ENCODE peak calls at places on chromosomes 11 and 22, in ten cellular contexts. G is GM12865, N is epithelial cell of esophagus, A is brain microvascular endothelial cell, I is omental fat pad, J is AG10803, Q is endothelial cell, Y is heart right ventricle, M is progenitor cell of endocrine pancreas, B is dorsolateral prefrontal cortex. O is an unnamed sample.

GRCh38 chr11:61028135-61028729 is 56.8 kb downstream of the CD6 start:
- DNase-seq in J (no peak), N (peak; percentile 39), A (no peak), I (no peak), G (peak; percentile 81), B (no peak), Q (no peak), M (no peak), Y (no peak), O (no peak)

GRCh38 chr22:31247726-31248125 is 35.6 kb downstream of the LIMK2 start:
- DNase-seq in Y (no peak), G (no peak), Q (no peak), I (no peak), M (no peak), N (no peak), A (no peak), B (no peak), J (no peak), O (no peak)

GRCh38 chr11:107669156-107669740 is 42.6 kb downstream of the SLN start:
- DNase-seq in Y (no peak), J (no peak), G (no peak), N (no peak), M (no peak), B (no peak), Q (no peak), I (no peak), A (peak; percentile 73), O (no peak)

GRCh38 chr11:34585870-34586654 is 34.8 kb upstream of the EHF start:
- DNase-seq in J (peak; percentile 59), G (peak; percentile 41), A (peak; percentile 28), N (peak; percentile 63), B (no peak), Q (no peak), I (no peak), M (no peak), Y (no peak), O (no peak)

GRCh38 chr22:49102367-49102766 is 725.3 kb downstream of the BRD1 start:
- DNase-seq in N (no peak), G (no peak), Q (no peak), A (no peak), M (no peak), I (no peak), Y (no peak), B (no peak), J (no peak), O (no peak)

GRCh38 chr11:13446444-13446843 is 16.6 kb downstream of the BTBD10 start:
- DNase-seq in J (peak; percentile 61), A (no peak), Y (no peak), I (no peak), B (no peak), M (no peak), Q (no peak), G (no peak), N (peak; percentile 34), O (no peak)

GRCh38 chr22:49608228-49608627 is 219.4 kb downstream of the BRD1 start:
- DNase-seq in A (no peak), M (no peak), Q (no peak), Y (no peak), I (no peak), J (no peak), G (no peak), B (peak; percentile 31), N (no peak), O (no peak)

GRCh38 chr11:89436071-89436470 is 55.1 kb downstream of the NOX4 start:
- DNase-seq in A (peak; percentile 15), I (no peak), M (no peak), B (no peak), Q (no peak), N (peak; percentile 84), Y (no peak), G (no peak), J (peak; percentile 65), O (no peak)

GRCh38 chr11:1082346-1082727 is 7.7 kb downstream of the MUC2 start:
- DNase-seq in A (no peak), M (no peak), Y (no peak), B (peak; percentile 32), G (no peak), Q (no peak), N (no peak), J (no peak), I (no peak), O (peak; percentile 11)

GRCh38 chr11:34633990-34634725 is 13.3 kb downstream of the EHF start:
- DNase-seq in I (no peak), B (no peak), G (peak; percentile 61), J (peak; percentile 55), M (no peak), A (no peak), N (peak; percentile 76), Y (no peak), Q (no peak), O (no peak)

GRCh38 chr22:49371325-49372110 is 456.2 kb downstream of the BRD1 start:
- DNase-seq in M (no peak), I (no peak), B (no peak), N (no peak), Y (no peak), J (no peak), Q (peak; percentile 2), A (no peak), G (no peak), O (no peak)

GRCh38 chr11:2294340-2295290 is 7.1 kb downstream of the C11orf21 start:
- DNase-seq in N (no peak), I (peak; percentile 10), J (no peak), B (no peak), G (no peak), Y (no peak), Q (peak; percentile 1), M (no peak), A (no peak), O (peak; percentile 11)

GRCh38 chr22:37316875-37317371 is 34.6 kb downstream of the CYTH4 start:
- DNase-seq in Y (peak; percentile 62), M (peak; percentile 76), B (peak; percentile 81), I (no peak), A (peak; percentile 77), J (peak; percentile 78), G (peak; percentile 87), Q (peak; percentile 85), N (peak; percentile 92), O (peak; percentile 60)

DNA sequence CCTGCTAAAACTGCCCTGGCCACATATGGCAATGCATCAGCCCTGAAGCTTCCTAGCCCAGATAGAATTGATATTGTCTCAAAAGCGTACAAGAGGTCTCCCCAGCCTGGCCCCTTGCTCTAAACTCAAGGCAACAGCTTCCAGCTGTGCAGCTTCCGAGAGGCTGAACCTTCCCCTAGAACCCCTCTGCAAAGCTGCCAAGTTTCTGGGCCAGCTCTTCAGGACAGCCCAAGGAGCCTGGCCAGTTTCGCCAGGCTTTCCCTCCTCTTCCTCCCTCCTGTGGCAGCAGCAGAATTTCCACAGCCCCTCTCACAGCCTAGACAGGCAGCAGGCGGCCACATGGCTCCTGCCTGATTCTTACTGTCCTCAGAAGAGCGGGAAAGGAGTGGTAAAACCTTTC is 34.5 kb downstream of the NUMA1 start:
- DNase-seq in A (no peak), J (no peak), Q (no peak), M (no peak), G (no peak), B (no peak), I (no peak), N (no peak), Y (no peak), O (no peak)
- TF ChIP-seq CTCF in A (no peak), J (no peak), Q (no peak), M (no peak), G (no peak), B (no peak), I (no peak), N (no peak), Y (no peak), O (no peak)

GRCh38 chr11:31325162-31325561 is 44.4 kb downstream of the DCDC1 start:
- DNase-seq in M (no peak), J (peak; percentile 73), I (no peak), G (no peak), Q (no peak), A (peak; percentile 64), B (no peak), Y (no peak), N (peak; percentile 76), O (no peak)
- TF ChIP-seq CTCF in M (no peak), J (no peak), I (no peak), G (no peak), Q (no peak), A (no peak), B (no peak), Y (no peak), N (no peak), O (no peak)

GRCh38 chr11:102120006-102120405 is 9.8 kb downstream of the YAP1 start:
- DNase-seq in I (no peak), A (no peak), M (no peak), Y (no peak), N (peak; percentile 55), J (peak; percentile 45), B (no peak), G (no peak), Q (no peak), O (no peak)
- TF ChIP-seq CTCF in I (no peak), A (no peak), M (no peak), Y (no peak), N (no peak), J (no peak), B (no peak), G (no peak), Q (no peak), O (no peak)

GRCh38 chr11:130159139-130159538 is 443 bp upstream of the ST14 start:
- DNase-seq in B (no peak), A (no peak), G (no peak), I (no peak), Q (no peak), M (no peak), Y (no peak), J (no peak), N (no peak), O (no peak)
- TF ChIP-seq CTCF in B (no peak), A (no peak), G (no peak), I (no peak), Q (no peak), M (no peak), Y (no peak), J (no peak), N (no peak), O (no peak)

GRCh38 chr11:102615894-102616432 is 9.2 kb downstream of the MMP20 start:
- DNase-seq in N (no peak), J (no peak), M (no peak), Q (no peak), B (no peak), I (no peak), Y (no peak), G (no peak), A (no peak), O (no peak)

GRCh38 chr11:102615077-102615893 is 9.8 kb downstream of the MMP20 start:
- DNase-seq in N (no peak), B (no peak), J (peak; percentile 13), Q (no peak), Y (no peak), G (no peak), I (no peak), M (no peak), A (no peak), O (no peak)

GRCh38 chr11:102613455-102613854 is 11.7 kb downstream of the MMP20 start:
- DNase-seq in M (no peak), Y (no peak), N (no peak), J (no peak), Q (no peak), G (no peak), B (no peak), I (no peak), A (no peak), O (no peak)

GRCh38 chr11:102617491-102618026 is 7.6 kb downstream of the MMP20 start:
- DNase-seq in Y (no peak), M (no peak), B (no peak), J (no peak), G (no peak), Q (no peak), A (no peak), I (no peak), N (peak; percentile 24), O (no peak)

GRCh38 chr11:102614485-102614884 is 10.6 kb downstream of the MMP20 start:
- DNase-seq in B (no peak), I (no peak), G (no peak), Y (no peak), Q (no peak), N (no peak), J (no peak), A (no peak), M (no peak), O (no peak)
- TF ChIP-seq CTCF in B (no peak), I (no peak), G (no peak), Y (no peak), Q (no peak), N (peak; percentile 4), J (no peak), A (no peak), M (no peak), O (no peak)

O was measured in natural killer cell.